ENCODE peak calls at places on chromosomes 6 and 20, in six cellular contexts. B, H, Q, D, I and R are unnamed samples.
A peak's percentile ranks its signal among the peaks of the same experiment; 100 is the strongest.

GRCh38 chr6:7251861-7252260 is 61.1 kb downstream of the SSR1 start:
- DNase-seq in B (no peak), H (no peak), Q (no peak), D (no peak), I (no peak), R (no peak)

GRCh38 chr20:23305098-23305497 is 45.5 kb upstream of the NXT1 start:
- DNase-seq in B (no peak), H (no peak), Q (no peak), D (no peak), I (no peak), R (peak; percentile 23)

GRCh38 chr6:6604566-6604965 is 16.0 kb downstream of the LY86 start:
- DNase-seq in B (no peak), H (no peak), Q (no peak), D (no peak), I (no peak), R (no peak)

GRCh38 chr20:47951521-47951951 is 166.3 kb upstream of the SULF2 start:
- DNase-seq in B (no peak), H (no peak), Q (no peak), D (no peak), I (no peak), R (no peak)

GRCh38 chr6:7414811-7415210 is 25.2 kb downstream of the RIOK1 start:
- DNase-seq in B (no peak), H (no peak), Q (no peak), D (no peak), I (no peak), R (peak; percentile 63)

GRCh38 chr6:116326392-116326717 is 44.4 kb upstream of the DSE start:
- DNase-seq in B (no peak), H (no peak), Q (no peak), D (no peak), I (no peak), R (no peak)

GRCh38 chr6:165880721-165881120 is 217.7 kb upstream of the PDE10A start:
- DNase-seq in B (no peak), H (no peak), Q (no peak), D (peak; percentile 29), I (no peak), R (no peak)

GRCh38 chr6:17881085-17881883 is 106.2 kb downstream of the KIF13A start:
- DNase-seq in B (no peak), H (no peak), Q (no peak), D (no peak), I (no peak), R (no peak)

GRCh38 chr6:33019358-33019757 is 10.0 kb upstream of the HLA-DOA start:
- DNase-seq in B (no peak), H (no peak), Q (no peak), D (no peak), I (no peak), R (no peak)

GRCh38 chr20:7841967-7842301 is 98.3 kb downstream of the HAO1 start:
- DNase-seq in B (no peak), H (no peak), Q (no peak), D (peak; percentile 78), I (no peak), R (peak; percentile 61)